ENCODE peak calls at places on chromosomes 16 and 17, in four cellular contexts. P, T, A and Q are unnamed samples.

GRCh38 chr17:40062347-40063033 is at the start of gene THRA:
- DNase-seq in P (peak), T (peak), A (no peak), Q (no peak)

GRCh38 chr17:57294629-57295501 is 38.5 kb downstream of the MSI2 start:
- DNase-seq in P (no peak), T (peak), A (peak), Q (no peak)

GRCh38 chr17:11363575-11363974 is 122.6 kb downstream of the SHISA6 start:
- DNase-seq in P (no peak), T (no peak), A (no peak), Q (no peak)

GRCh38 chr17:81027591-81028505 is 7.1 kb upstream of the BAIAP2 start:
- DNase-seq in P (no peak), T (no peak), A (no peak), Q (no peak)

GRCh38 chr17:68792873-68793272 is 162.3 kb downstream of the ABCA8 start:
- DNase-seq in P (no peak), T (no peak), A (no peak), Q (no peak)

GRCh38 chr17:38911081-38911730 is 14.2 kb upstream of the LASP1NB start:
- DNase-seq in P (no peak), T (no peak), A (no peak), Q (no peak)

GRCh38 chr16:296276-296675 is 13.3 kb downstream of the PDIA2 start:
- DNase-seq in P (no peak), T (no peak), A (no peak), Q (no peak)

GRCh38 chr17:77875881-77876509 is 82.5 kb upstream of the TNRC6C start:
- DNase-seq in P (no peak), T (peak), A (no peak), Q (no peak)

GRCh38 chr16:1691276-1691675 is 13.2 kb downstream of the JPT2 start:
- DNase-seq in P (no peak), T (no peak), A (no peak), Q (no peak)

GRCh38 chr17:62933986-62934385 is 32.0 kb upstream of the TANC2 start:
- DNase-seq in P (no peak), T (no peak), A (no peak), Q (no peak)

GRCh38 chr16:8647721-8648318 is 26.3 kb downstream of the METTL22 start:
- DNase-seq in P (no peak), T (no peak), A (no peak), Q (no peak)

GRCh38 chr17:80780381-80781187 is 211.1 kb upstream of the CHMP6 start:
- DNase-seq in P (no peak), T (no peak), A (no peak), Q (peak)

GRCh38 chr16:28318042-28318597 is 25.8 kb downstream of the SBK1 start:
- DNase-seq in P (no peak), T (no peak), A (no peak), Q (no peak)

GRCh38 chr17:67765623-67766022 is 47.9 kb downstream of the NOL11 start:
- DNase-seq in P (no peak), T (peak), A (no peak), Q (no peak)

GRCh38 chr17:33674685-33675084 is 381.6 kb upstream of the ASIC2 start:
- DNase-seq in P (peak), T (peak), A (peak), Q (peak)

GRCh38 chr16:88772871-88773811 is 11.9 kb downstream of the PIEZO1 start:
- DNase-seq in P (no peak), T (peak), A (no peak), Q (no peak)

GRCh38 chr16:14436410-14436955 is 193.6 kb downstream of the PARN start:
- DNase-seq in P (no peak), T (no peak), A (no peak), Q (no peak)

GRCh38 chr17:62109924-62110323 is 44.8 kb upstream of the MED13 start:
- DNase-seq in P (no peak), T (no peak), A (no peak), Q (no peak)

GRCh38 chr17:28812980-28813377 is 29.6 kb downstream of the FAM222B start:
- DNase-seq in P (no peak), T (peak), A (no peak), Q (no peak)
- TF ChIP-seq ETV6 in P (no peak), T (no peak), A (no peak), Q (no peak)

GRCh38 chr16:53080345-53081031 is 25.7 kb downstream of the CHD9 start:
- DNase-seq in P (no peak), T (no peak), A (no peak), Q (no peak)
- TF ChIP-seq ETV6 in P (no peak), T (no peak), A (no peak), Q (no peak)

GRCh38 chr16:10923146-10923649 is 19.1 kb downstream of the DEXI start:
- DNase-seq in P (no peak), T (no peak), A (peak), Q (no peak)

GRCh38 chr16:10922328-10923145 is 19.7 kb downstream of the DEXI start:
- DNase-seq in P (no peak), T (no peak), A (peak), Q (no peak)

GRCh38 chr16:10921536-10922327 is 20.5 kb downstream of the DEXI start:
- DNase-seq in P (no peak), T (no peak), A (no peak), Q (no peak)

GRCh38 chr16:10919003-10919351 is 23.3 kb downstream of the DEXI start:
- DNase-seq in P (no peak), T (no peak), A (no peak), Q (no peak)

GRCh38 chr16:10920726-10921427 is 21.4 kb downstream of the DEXI start:
- DNase-seq in P (no peak), T (no peak), A (no peak), Q (no peak)
- TF ChIP-seq ETV6 in P (no peak), T (no peak), A (no peak), Q (no peak)

GRCh38 chr16:19031738-19032137 is 35.7 kb upstream of the COQ7 start:
- DNase-seq in P (no peak), T (no peak), A (no peak), Q (no peak)
- TF ChIP-seq ETV6 in P (no peak), T (no peak), A (no peak), Q (no peak)

DNA sequence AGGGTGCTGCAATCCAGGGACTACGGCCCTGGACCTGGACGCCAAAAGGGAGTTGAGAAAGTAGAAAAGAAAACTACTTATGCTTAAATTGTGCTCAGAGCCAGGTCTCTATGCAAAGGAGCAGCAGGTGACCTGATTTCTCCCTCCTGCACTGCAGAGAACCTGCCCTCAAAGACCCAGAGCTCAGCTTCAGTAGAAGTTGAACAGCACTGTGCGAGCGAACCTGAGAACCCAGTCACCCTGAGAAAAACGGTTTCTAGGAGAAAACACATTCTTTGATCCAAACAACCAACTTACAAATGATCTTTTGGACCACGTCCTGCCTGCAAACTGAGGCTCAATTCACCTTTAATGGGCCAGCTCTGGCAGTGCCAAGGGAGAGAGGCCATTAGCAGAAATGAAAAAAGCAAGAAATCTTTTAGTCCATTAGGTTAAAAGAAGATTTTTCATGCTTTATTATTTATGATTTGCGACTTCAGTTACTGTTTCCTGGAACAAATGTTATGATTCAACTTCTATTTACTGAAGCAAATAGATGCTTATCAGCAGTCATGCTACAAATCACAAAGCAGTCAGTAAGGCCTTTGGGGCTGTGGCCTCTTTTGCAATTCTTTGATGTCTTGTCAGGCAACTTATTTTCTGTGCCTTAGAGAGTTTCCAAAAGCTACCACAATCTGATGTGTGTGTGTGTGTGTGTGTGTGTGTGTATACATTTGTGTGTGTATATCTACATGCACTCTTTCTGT is 65.7 kb upstream of the LRRC37A3 start:
- DNase-seq in P (no peak), T (no peak), A (peak), Q (no peak)
- TF ChIP-seq ETV6 in P (no peak), T (no peak), A (no peak), Q (no peak)

GRCh38 chr16:86773339-86773715 is 195.0 kb downstream of the FOXL1 start:
- DNase-seq in P (no peak), T (no peak), A (no peak), Q (no peak)

GRCh38 chr16:86777098-86777946 is 199.0 kb downstream of the FOXL1 start:
- DNase-seq in P (no peak), T (no peak), A (no peak), Q (no peak)

GRCh38 chr16:86774931-86775330 is 196.6 kb downstream of the FOXL1 start:
- DNase-seq in P (no peak), T (no peak), A (no peak), Q (no peak)

GRCh38 chr16:86772671-86773338 is 194.5 kb downstream of the FOXL1 start:
- DNase-seq in P (no peak), T (no peak), A (no peak), Q (no peak)

GRCh38 chr16:86775401-86775985 is 197.1 kb downstream of the FOXL1 start:
- DNase-seq in P (no peak), T (no peak), A (no peak), Q (no peak)
- TF ChIP-seq ETV6 in P (no peak), T (no peak), A (no peak), Q (no peak)

GRCh38 chr16:86864586-86864985 is 286.2 kb downstream of the FOXL1 start:
- DNase-seq in P (no peak), T (no peak), A (no peak), Q (no peak)
- TF ChIP-seq ETV6 in P (no peak), T (no peak), A (no peak), Q (no peak)

GRCh38 chr16:70331588-70332358 is 14.9 kb upstream of the DDX19A start:
- DNase-seq in P (peak), T (peak), A (no peak), Q (no peak)
- TF ChIP-seq ETV6 in P (no peak), T (no peak), A (no peak), Q (no peak)